ENCODE peak calls at places on chromosomes 13 and 19, in ten cellular contexts. One of them, this sample, is unnamed.

GRCh38 chr19:32373614-32374295 is 28.3 kb downstream of the ZNF507 start:
- DNase-seq in choroid plexus epithelial cell: peak; percentile 99
- DNase-seq in PC-3: peak; percentile 96
- DNase-seq in HS-27A: peak; percentile 100
- DNase-seq in colonic mucosa: peak; percentile 60
- DNase-seq in B cell: no peak
- DNase-seq in adrenal gland: peak; percentile 79
- DNase-seq in T-helper 2 cell: no peak
- DNase-seq in left cardiac atrium: no peak
- DNase-seq in stimulated activated CD8-positive, alpha-beta memory T cell treated with anti-CD3 and anti-CD28 coated beads, Interleukin-4, amount 100 ng/mL, for 4 hours: no peak
- DNase-seq in this sample: peak; percentile 98

GRCh38 chr13:44132710-44133109 is 240.9 kb upstream of the SERP2 start:
- DNase-seq in choroid plexus epithelial cell: no peak
- DNase-seq in PC-3: peak; percentile 53
- DNase-seq in HS-27A: no peak
- DNase-seq in colonic mucosa: no peak
- DNase-seq in B cell: no peak
- DNase-seq in adrenal gland: peak; percentile 86
- DNase-seq in T-helper 2 cell: no peak
- DNase-seq in left cardiac atrium: peak; percentile 85
- DNase-seq in stimulated activated CD8-positive, alpha-beta memory T cell treated with anti-CD3 and anti-CD28 coated beads, Interleukin-4, amount 100 ng/mL, for 4 hours: no peak
- DNase-seq in this sample: peak; percentile 86

GRCh38 chr13:39605677-39606320 is 2.8 kb upstream of the LHFPL6 start:
- DNase-seq in choroid plexus epithelial cell: no peak
- DNase-seq in PC-3: no peak
- DNase-seq in HS-27A: no peak
- DNase-seq in colonic mucosa: no peak
- DNase-seq in B cell: no peak
- DNase-seq in adrenal gland: no peak
- DNase-seq in T-helper 2 cell: no peak
- DNase-seq in left cardiac atrium: no peak
- DNase-seq in stimulated activated CD8-positive, alpha-beta memory T cell treated with anti-CD3 and anti-CD28 coated beads, Interleukin-4, amount 100 ng/mL, for 4 hours: no peak
- DNase-seq in this sample: no peak

GRCh38 chr19:19140476-19140875 is 2.2 kb upstream of the TMEM161A start:
- DNase-seq in choroid plexus epithelial cell: no peak
- DNase-seq in PC-3: no peak
- DNase-seq in HS-27A: no peak
- DNase-seq in colonic mucosa: no peak
- DNase-seq in B cell: no peak
- DNase-seq in adrenal gland: no peak
- DNase-seq in T-helper 2 cell: no peak
- DNase-seq in left cardiac atrium: no peak
- DNase-seq in stimulated activated CD8-positive, alpha-beta memory T cell treated with anti-CD3 and anti-CD28 coated beads, Interleukin-4, amount 100 ng/mL, for 4 hours: no peak
- DNase-seq in this sample: no peak

GRCh38 chr19:44278181-44278690 is 18.6 kb downstream of the ZNF233 start:
- DNase-seq in choroid plexus epithelial cell: no peak
- DNase-seq in PC-3: peak; percentile 50
- DNase-seq in HS-27A: no peak
- DNase-seq in colonic mucosa: no peak
- DNase-seq in B cell: no peak
- DNase-seq in adrenal gland: no peak
- DNase-seq in T-helper 2 cell: no peak
- DNase-seq in left cardiac atrium: no peak
- DNase-seq in stimulated activated CD8-positive, alpha-beta memory T cell treated with anti-CD3 and anti-CD28 coated beads, Interleukin-4, amount 100 ng/mL, for 4 hours: no peak
- DNase-seq in this sample: no peak

GRCh38 chr19:18440421-18440877 is 2.5 kb upstream of the ISYNA1 start:
- DNase-seq in choroid plexus epithelial cell: no peak
- DNase-seq in PC-3: peak; percentile 41
- DNase-seq in HS-27A: no peak
- DNase-seq in colonic mucosa: no peak
- DNase-seq in B cell: peak; percentile 50
- DNase-seq in adrenal gland: peak; percentile 58
- DNase-seq in T-helper 2 cell: peak; percentile 45
- DNase-seq in left cardiac atrium: no peak
- DNase-seq in stimulated activated CD8-positive, alpha-beta memory T cell treated with anti-CD3 and anti-CD28 coated beads, Interleukin-4, amount 100 ng/mL, for 4 hours: no peak
- DNase-seq in this sample: no peak

GRCh38 chr19:6362351-6362801 is 1.0 kb downstream of the CLPP start:
- DNase-seq in choroid plexus epithelial cell: no peak
- DNase-seq in PC-3: no peak
- DNase-seq in HS-27A: no peak
- DNase-seq in colonic mucosa: no peak
- DNase-seq in B cell: no peak
- DNase-seq in adrenal gland: peak; percentile 30
- DNase-seq in T-helper 2 cell: peak; percentile 71
- DNase-seq in left cardiac atrium: no peak
- DNase-seq in stimulated activated CD8-positive, alpha-beta memory T cell treated with anti-CD3 and anti-CD28 coated beads, Interleukin-4, amount 100 ng/mL, for 4 hours: no peak
- DNase-seq in this sample: peak; percentile 10

GRCh38 chr13:75256922-75257321 is 225.0 kb downstream of the TBC1D4 start:
- DNase-seq in choroid plexus epithelial cell: peak; percentile 27
- DNase-seq in PC-3: peak; percentile 84
- DNase-seq in HS-27A: no peak
- DNase-seq in colonic mucosa: peak; percentile 62
- DNase-seq in B cell: no peak
- DNase-seq in adrenal gland: no peak
- DNase-seq in T-helper 2 cell: no peak
- DNase-seq in left cardiac atrium: no peak
- DNase-seq in stimulated activated CD8-positive, alpha-beta memory T cell treated with anti-CD3 and anti-CD28 coated beads, Interleukin-4, amount 100 ng/mL, for 4 hours: no peak
- DNase-seq in this sample: peak; percentile 6

GRCh38 chr13:94311893-94312292 is 167.6 kb downstream of the DCT start:
- DNase-seq in choroid plexus epithelial cell: no peak
- DNase-seq in PC-3: no peak
- DNase-seq in HS-27A: no peak
- DNase-seq in colonic mucosa: no peak
- DNase-seq in B cell: no peak
- DNase-seq in adrenal gland: no peak
- DNase-seq in T-helper 2 cell: no peak
- DNase-seq in left cardiac atrium: no peak
- DNase-seq in stimulated activated CD8-positive, alpha-beta memory T cell treated with anti-CD3 and anti-CD28 coated beads, Interleukin-4, amount 100 ng/mL, for 4 hours: no peak
- DNase-seq in this sample: no peak

GRCh38 chr13:27619711-27620376 is 485 bp downstream of the LNX2 start:
- DNase-seq in choroid plexus epithelial cell: peak; percentile 39
- DNase-seq in PC-3: peak; percentile 29
- DNase-seq in HS-27A: no peak
- DNase-seq in colonic mucosa: peak; percentile 43
- DNase-seq in B cell: peak; percentile 73
- DNase-seq in adrenal gland: peak; percentile 53
- DNase-seq in T-helper 2 cell: peak; percentile 67
- DNase-seq in left cardiac atrium: peak; percentile 58
- DNase-seq in stimulated activated CD8-positive, alpha-beta memory T cell treated with anti-CD3 and anti-CD28 coated beads, Interleukin-4, amount 100 ng/mL, for 4 hours: no peak
- DNase-seq in this sample: peak; percentile 35

GRCh38 chr13:37090912-37091311 is 14.6 kb downstream of the CSNK1A1L start:
- DNase-seq in choroid plexus epithelial cell: peak; percentile 16
- DNase-seq in PC-3: no peak
- DNase-seq in HS-27A: no peak
- DNase-seq in colonic mucosa: no peak
- DNase-seq in B cell: no peak
- DNase-seq in adrenal gland: no peak
- DNase-seq in T-helper 2 cell: no peak
- DNase-seq in left cardiac atrium: no peak
- DNase-seq in stimulated activated CD8-positive, alpha-beta memory T cell treated with anti-CD3 and anti-CD28 coated beads, Interleukin-4, amount 100 ng/mL, for 4 hours: no peak
- DNase-seq in this sample: no peak

GRCh38 chr13:93769126-93769525 is 542.5 kb downstream of the GPC6 start:
- DNase-seq in choroid plexus epithelial cell: peak; percentile 34
- DNase-seq in PC-3: no peak
- DNase-seq in HS-27A: no peak
- DNase-seq in colonic mucosa: no peak
- DNase-seq in B cell: no peak
- DNase-seq in adrenal gland: no peak
- DNase-seq in T-helper 2 cell: no peak
- DNase-seq in left cardiac atrium: no peak
- DNase-seq in stimulated activated CD8-positive, alpha-beta memory T cell treated with anti-CD3 and anti-CD28 coated beads, Interleukin-4, amount 100 ng/mL, for 4 hours: no peak
- DNase-seq in this sample: no peak

GRCh38 chr19:51524661-51525264 is 6.7 kb downstream of the SIGLEC6 start:
- DNase-seq in choroid plexus epithelial cell: no peak
- DNase-seq in PC-3: no peak
- DNase-seq in HS-27A: no peak
- DNase-seq in colonic mucosa: no peak
- DNase-seq in B cell: no peak
- DNase-seq in adrenal gland: no peak
- DNase-seq in T-helper 2 cell: no peak
- DNase-seq in left cardiac atrium: no peak
- DNase-seq in stimulated activated CD8-positive, alpha-beta memory T cell treated with anti-CD3 and anti-CD28 coated beads, Interleukin-4, amount 100 ng/mL, for 4 hours: no peak
- DNase-seq in this sample: no peak

GRCh38 chr13:98571955-98572662 is 4.8 kb downstream of the STK24 start:
- DNase-seq in choroid plexus epithelial cell: peak; percentile 37
- DNase-seq in PC-3: peak; percentile 49
- DNase-seq in HS-27A: no peak
- DNase-seq in colonic mucosa: peak; percentile 56
- DNase-seq in B cell: no peak
- DNase-seq in adrenal gland: no peak
- DNase-seq in T-helper 2 cell: peak; percentile 54
- DNase-seq in left cardiac atrium: no peak
- DNase-seq in stimulated activated CD8-positive, alpha-beta memory T cell treated with anti-CD3 and anti-CD28 coated beads, Interleukin-4, amount 100 ng/mL, for 4 hours: no peak
- DNase-seq in this sample: peak; percentile 82

GRCh38 chr13:20709782-20710181 is 6.3 kb downstream of the IL17D start:
- DNase-seq in choroid plexus epithelial cell: no peak
- DNase-seq in PC-3: no peak
- DNase-seq in HS-27A: no peak
- DNase-seq in colonic mucosa: no peak
- DNase-seq in B cell: no peak
- DNase-seq in adrenal gland: no peak
- DNase-seq in T-helper 2 cell: no peak
- DNase-seq in left cardiac atrium: no peak
- DNase-seq in stimulated activated CD8-positive, alpha-beta memory T cell treated with anti-CD3 and anti-CD28 coated beads, Interleukin-4, amount 100 ng/mL, for 4 hours: no peak
- DNase-seq in this sample: no peak

GRCh38 chr19:19944583-19944880 is 43.8 kb downstream of the ZNF93 start:
- DNase-seq in choroid plexus epithelial cell: no peak
- DNase-seq in PC-3: no peak
- DNase-seq in HS-27A: no peak
- DNase-seq in colonic mucosa: no peak
- DNase-seq in B cell: no peak
- DNase-seq in adrenal gland: no peak
- DNase-seq in T-helper 2 cell: no peak
- DNase-seq in left cardiac atrium: no peak
- DNase-seq in stimulated activated CD8-positive, alpha-beta memory T cell treated with anti-CD3 and anti-CD28 coated beads, Interleukin-4, amount 100 ng/mL, for 4 hours: no peak
- DNase-seq in this sample: no peak

GRCh38 chr19:38683393-38684077 is 36.1 kb downstream of the ACTN4 start:
- DNase-seq in choroid plexus epithelial cell: peak; percentile 95
- DNase-seq in PC-3: peak; percentile 96
- DNase-seq in HS-27A: peak; percentile 98
- DNase-seq in colonic mucosa: peak; percentile 92
- DNase-seq in B cell: no peak
- DNase-seq in adrenal gland: peak; percentile 97
- DNase-seq in T-helper 2 cell: peak; percentile 71
- DNase-seq in left cardiac atrium: peak; percentile 74
- DNase-seq in stimulated activated CD8-positive, alpha-beta memory T cell treated with anti-CD3 and anti-CD28 coated beads, Interleukin-4, amount 100 ng/mL, for 4 hours: peak; percentile 30
- DNase-seq in this sample: peak; percentile 92

GRCh38 chr19:5719274-5719960 is 529 bp downstream of the LONP1 start:
- DNase-seq in choroid plexus epithelial cell: peak; percentile 38
- DNase-seq in PC-3: no peak
- DNase-seq in HS-27A: no peak
- DNase-seq in colonic mucosa: no peak
- DNase-seq in B cell: no peak
- DNase-seq in adrenal gland: peak; percentile 66
- DNase-seq in T-helper 2 cell: peak; percentile 44
- DNase-seq in left cardiac atrium: no peak
- DNase-seq in stimulated activated CD8-positive, alpha-beta memory T cell treated with anti-CD3 and anti-CD28 coated beads, Interleukin-4, amount 100 ng/mL, for 4 hours: no peak
- DNase-seq in this sample: no peak

GRCh38 chr13:90757127-90757680 is 590.3 kb upstream of the MIR17HG start:
- DNase-seq in choroid plexus epithelial cell: no peak
- DNase-seq in PC-3: no peak
- DNase-seq in HS-27A: no peak
- DNase-seq in colonic mucosa: no peak
- DNase-seq in B cell: no peak
- DNase-seq in adrenal gland: no peak
- DNase-seq in T-helper 2 cell: no peak
- DNase-seq in left cardiac atrium: no peak
- DNase-seq in stimulated activated CD8-positive, alpha-beta memory T cell treated with anti-CD3 and anti-CD28 coated beads, Interleukin-4, amount 100 ng/mL, for 4 hours: no peak
- DNase-seq in this sample: no peak

GRCh38 chr19:41799444-41800000 is 3.1 kb downstream of the CEACAM3 start:
- DNase-seq in choroid plexus epithelial cell: no peak
- DNase-seq in PC-3: peak; percentile 92
- DNase-seq in HS-27A: no peak
- DNase-seq in colonic mucosa: no peak
- DNase-seq in B cell: no peak
- DNase-seq in adrenal gland: no peak
- DNase-seq in T-helper 2 cell: no peak
- DNase-seq in left cardiac atrium: no peak
- DNase-seq in stimulated activated CD8-positive, alpha-beta memory T cell treated with anti-CD3 and anti-CD28 coated beads, Interleukin-4, amount 100 ng/mL, for 4 hours: no peak
- DNase-seq in this sample: no peak

GRCh38 chr13:75399168-75399878 is 82.6 kb downstream of the TBC1D4 start:
- DNase-seq in choroid plexus epithelial cell: peak; percentile 43
- DNase-seq in PC-3: no peak
- DNase-seq in HS-27A: no peak
- DNase-seq in colonic mucosa: no peak
- DNase-seq in B cell: no peak
- DNase-seq in adrenal gland: no peak
- DNase-seq in T-helper 2 cell: no peak
- DNase-seq in left cardiac atrium: no peak
- DNase-seq in stimulated activated CD8-positive, alpha-beta memory T cell treated with anti-CD3 and anti-CD28 coated beads, Interleukin-4, amount 100 ng/mL, for 4 hours: no peak
- DNase-seq in this sample: no peak

GRCh38 chr13:43129511-43130130 is 106.2 kb downstream of the DNAJC15 start:
- DNase-seq in choroid plexus epithelial cell: no peak
- DNase-seq in PC-3: no peak
- DNase-seq in HS-27A: no peak
- DNase-seq in colonic mucosa: no peak
- DNase-seq in B cell: no peak
- DNase-seq in adrenal gland: no peak
- DNase-seq in T-helper 2 cell: no peak
- DNase-seq in left cardiac atrium: no peak
- DNase-seq in stimulated activated CD8-positive, alpha-beta memory T cell treated with anti-CD3 and anti-CD28 coated beads, Interleukin-4, amount 100 ng/mL, for 4 hours: no peak
- DNase-seq in this sample: no peak

GRCh38 chr13:72290962-72291681 is 424.1 kb upstream of the DACH1 start:
- DNase-seq in choroid plexus epithelial cell: peak; percentile 47
- DNase-seq in PC-3: peak; percentile 81
- DNase-seq in HS-27A: peak; percentile 82
- DNase-seq in colonic mucosa: no peak
- DNase-seq in B cell: no peak
- DNase-seq in adrenal gland: no peak
- DNase-seq in T-helper 2 cell: no peak
- DNase-seq in left cardiac atrium: no peak
- DNase-seq in stimulated activated CD8-positive, alpha-beta memory T cell treated with anti-CD3 and anti-CD28 coated beads, Interleukin-4, amount 100 ng/mL, for 4 hours: no peak
- DNase-seq in this sample: peak; percentile 98

GRCh38 chr19:2759392-2759791 is 19.6 kb upstream of the SLC39A3 start:
- DNase-seq in choroid plexus epithelial cell: no peak
- DNase-seq in PC-3: no peak
- DNase-seq in HS-27A: no peak
- DNase-seq in colonic mucosa: no peak
- DNase-seq in B cell: no peak
- DNase-seq in adrenal gland: no peak
- DNase-seq in T-helper 2 cell: no peak
- DNase-seq in left cardiac atrium: no peak
- DNase-seq in stimulated activated CD8-positive, alpha-beta memory T cell treated with anti-CD3 and anti-CD28 coated beads, Interleukin-4, amount 100 ng/mL, for 4 hours: no peak
- DNase-seq in this sample: no peak

GRCh38 chr19:7645159-7645558 is 8.2 kb downstream of the STXBP2 start:
- DNase-seq in choroid plexus epithelial cell: no peak
- DNase-seq in PC-3: no peak
- DNase-seq in HS-27A: no peak
- DNase-seq in colonic mucosa: no peak
- DNase-seq in B cell: no peak
- DNase-seq in adrenal gland: no peak
- DNase-seq in T-helper 2 cell: no peak
- DNase-seq in left cardiac atrium: no peak
- DNase-seq in stimulated activated CD8-positive, alpha-beta memory T cell treated with anti-CD3 and anti-CD28 coated beads, Interleukin-4, amount 100 ng/mL, for 4 hours: no peak
- DNase-seq in this sample: no peak

GRCh38 chr13:29702912-29703351 is 107.4 kb upstream of the SLC7A1 start:
- DNase-seq in choroid plexus epithelial cell: peak; percentile 94
- DNase-seq in PC-3: no peak
- DNase-seq in HS-27A: peak; percentile 53
- DNase-seq in colonic mucosa: no peak
- DNase-seq in B cell: no peak
- DNase-seq in adrenal gland: peak; percentile 27
- DNase-seq in T-helper 2 cell: no peak
- DNase-seq in left cardiac atrium: peak; percentile 60
- DNase-seq in stimulated activated CD8-positive, alpha-beta memory T cell treated with anti-CD3 and anti-CD28 coated beads, Interleukin-4, amount 100 ng/mL, for 4 hours: no peak
- DNase-seq in this sample: no peak

This sample was measured in LHCN-M2.